ENCODE peak calls at places on chromosome 15, in five cellular contexts. One of them, this sample, is unnamed.

GRCh38 chr15:66496951-66497501 is 536 bp downstream of the SNAPC5 start:
- DNase-seq in HFF-Myc: no peak
- DNase-seq in glutamatergic neuron: no peak
- DNase-seq in B cell: no peak
- DNase-seq in GM20000: no peak
- DNase-seq in this sample: peak; percentile 9

GRCh38 chr15:80584561-80584964 is 110.5 kb upstream of the ABHD17C start:
- DNase-seq in HFF-Myc: no peak
- DNase-seq in glutamatergic neuron: no peak
- DNase-seq in B cell: no peak
- DNase-seq in GM20000: no peak
- DNase-seq in this sample: no peak

GRCh38 chr15:22265961-22266360 is 185.6 kb downstream of the OR4M2 start:
- DNase-seq in HFF-Myc: no peak
- DNase-seq in glutamatergic neuron: no peak
- DNase-seq in B cell: no peak
- DNase-seq in GM20000: no peak
- DNase-seq in this sample: no peak

GRCh38 chr15:63369296-63369695 is 12.3 kb downstream of the CA12 start:
- DNase-seq in HFF-Myc: no peak
- DNase-seq in glutamatergic neuron: no peak
- DNase-seq in B cell: no peak
- DNase-seq in GM20000: no peak
- DNase-seq in this sample: no peak

GRCh38 chr15:23538657-23539056 is 26.8 kb upstream of the MKRN3 start:
- DNase-seq in HFF-Myc: no peak
- DNase-seq in glutamatergic neuron: peak; percentile 40
- DNase-seq in B cell: no peak
- DNase-seq in GM20000: no peak
- DNase-seq in this sample: no peak

GRCh38 chr15:100721758-100722550 is 119.6 kb downstream of the ASB7 start:
- DNase-seq in HFF-Myc: peak; percentile 92
- DNase-seq in glutamatergic neuron: no peak
- DNase-seq in B cell: no peak
- DNase-seq in GM20000: no peak
- DNase-seq in this sample: no peak

GRCh38 chr15:44813231-44813630 is 76.9 kb downstream of the TRIM69 start:
- DNase-seq in HFF-Myc: no peak
- DNase-seq in glutamatergic neuron: no peak
- DNase-seq in B cell: no peak
- DNase-seq in GM20000: no peak
- DNase-seq in this sample: peak; percentile 21

GRCh38 chr15:90142216-90143175 is 40.2 kb upstream of the IDH2 start:
- DNase-seq in HFF-Myc: no peak
- DNase-seq in glutamatergic neuron: no peak
- DNase-seq in B cell: no peak
- DNase-seq in GM20000: no peak
- DNase-seq in this sample: peak; percentile 75

GRCh38 chr15:75830910-75831805 is 12.1 kb upstream of the UBE2Q2 start:
- DNase-seq in HFF-Myc: no peak
- DNase-seq in glutamatergic neuron: no peak
- DNase-seq in B cell: no peak
- DNase-seq in GM20000: no peak
- DNase-seq in this sample: no peak

GRCh38 chr15:101188517-101189340 is 63.1 kb downstream of the CHSY1 start:
- DNase-seq in HFF-Myc: no peak
- DNase-seq in glutamatergic neuron: no peak
- DNase-seq in B cell: no peak
- DNase-seq in GM20000: peak; percentile 69
- DNase-seq in this sample: no peak

GRCh38 chr15:64507293-64507802 is 47.0 kb downstream of the ZNF609 start:
- DNase-seq in HFF-Myc: no peak
- DNase-seq in glutamatergic neuron: peak; percentile 35
- DNase-seq in B cell: peak; percentile 38
- DNase-seq in GM20000: peak; percentile 52
- DNase-seq in this sample: peak; percentile 64

GRCh38 chr15:31151301-31152233 is 50.0 kb upstream of the TRPM1 start:
- DNase-seq in HFF-Myc: no peak
- DNase-seq in glutamatergic neuron: no peak
- DNase-seq in B cell: no peak
- DNase-seq in GM20000: no peak
- DNase-seq in this sample: no peak

GRCh38 chr15:36884404-36885335 is 215.7 kb downstream of the MEIS2 start:
- DNase-seq in HFF-Myc: no peak
- DNase-seq in glutamatergic neuron: no peak
- DNase-seq in B cell: no peak
- DNase-seq in GM20000: no peak
- DNase-seq in this sample: no peak

GRCh38 chr15:100433304-100433703 is 91.5 kb upstream of the ADAMTS17 start:
- DNase-seq in HFF-Myc: no peak
- DNase-seq in glutamatergic neuron: no peak
- DNase-seq in B cell: no peak
- DNase-seq in GM20000: no peak
- DNase-seq in this sample: no peak

GRCh38 chr15:65101418-65101890 is 13.5 kb downstream of the UBAP1L start:
- DNase-seq in HFF-Myc: peak; percentile 49
- DNase-seq in glutamatergic neuron: peak; percentile 90
- DNase-seq in B cell: no peak
- DNase-seq in GM20000: peak; percentile 85
- DNase-seq in this sample: peak; percentile 75

GRCh38 chr15:92451225-92451825 is 57.6 kb downstream of the ST8SIA2 start:
- DNase-seq in HFF-Myc: no peak
- DNase-seq in glutamatergic neuron: no peak
- DNase-seq in B cell: no peak
- DNase-seq in GM20000: no peak
- DNase-seq in this sample: peak; percentile 5

GRCh38 chr15:62465173-62465572 is 300.1 kb upstream of the C2CD4B start:
- DNase-seq in HFF-Myc: no peak
- DNase-seq in glutamatergic neuron: no peak
- DNase-seq in B cell: no peak
- DNase-seq in GM20000: no peak
- DNase-seq in this sample: no peak

GRCh38 chr15:36844453-36845094 is 255.8 kb downstream of the MEIS2 start:
- DNase-seq in HFF-Myc: no peak
- DNase-seq in glutamatergic neuron: no peak
- DNase-seq in B cell: no peak
- DNase-seq in GM20000: no peak
- DNase-seq in this sample: no peak

GRCh38 chr15:99967841-99968371 is 234.7 kb upstream of the LYSMD4 start:
- DNase-seq in HFF-Myc: no peak
- DNase-seq in glutamatergic neuron: no peak
- DNase-seq in B cell: no peak
- DNase-seq in GM20000: no peak
- DNase-seq in this sample: no peak

GRCh38 chr15:57881972-57882371 is 175.5 kb downstream of the POLR2M start:
- DNase-seq in HFF-Myc: no peak
- DNase-seq in glutamatergic neuron: no peak
- DNase-seq in B cell: no peak
- DNase-seq in GM20000: no peak
- DNase-seq in this sample: no peak

GRCh38 chr15:84113919-84114318 is 121.7 kb upstream of the GOLGA6L4 start:
- DNase-seq in HFF-Myc: no peak
- DNase-seq in glutamatergic neuron: no peak
- DNase-seq in B cell: no peak
- DNase-seq in GM20000: no peak
- DNase-seq in this sample: no peak

GRCh38 chr15:84112025-84112424 is 123.5 kb upstream of the GOLGA6L4 start:
- DNase-seq in HFF-Myc: no peak
- DNase-seq in glutamatergic neuron: no peak
- DNase-seq in B cell: no peak
- DNase-seq in GM20000: no peak
- DNase-seq in this sample: no peak

GRCh38 chr15:84104853-84105252 is 130.7 kb upstream of the GOLGA6L4 start:
- DNase-seq in HFF-Myc: no peak
- DNase-seq in glutamatergic neuron: no peak
- DNase-seq in B cell: no peak
- DNase-seq in GM20000: no peak
- DNase-seq in this sample: no peak

GRCh38 chr15:84103345-84103744 is 132.2 kb upstream of the GOLGA6L4 start:
- DNase-seq in HFF-Myc: no peak
- DNase-seq in glutamatergic neuron: no peak
- DNase-seq in B cell: no peak
- DNase-seq in GM20000: no peak
- DNase-seq in this sample: no peak

DNA sequence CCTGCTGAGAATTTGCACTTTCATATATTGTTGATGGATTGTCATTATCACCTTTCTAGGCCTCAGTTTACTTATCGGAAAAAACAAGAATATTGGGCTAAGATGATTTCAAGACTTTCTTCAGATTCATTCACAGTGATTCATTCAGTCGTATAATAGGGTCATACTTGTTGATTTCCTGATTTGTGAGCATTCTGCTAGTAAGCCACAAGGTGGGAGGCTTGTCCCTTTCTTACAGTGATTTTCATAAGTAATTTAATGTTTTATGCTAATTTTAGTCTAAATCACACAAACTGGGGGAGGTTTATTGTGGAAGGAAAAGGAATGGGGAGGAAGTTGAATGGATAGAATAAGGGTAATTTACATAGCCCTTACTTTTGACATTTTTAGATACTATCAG is 126.8 kb upstream of the GOLGA6L4 start:
- DNase-seq in HFF-Myc: no peak
- DNase-seq in glutamatergic neuron: no peak
- DNase-seq in B cell: no peak
- DNase-seq in GM20000: no peak
- DNase-seq in this sample: no peak
- TF ChIP-seq CTCF in HFF-Myc: no peak
- TF ChIP-seq CTCF in glutamatergic neuron: no peak
- TF ChIP-seq CTCF in B cell: no peak
- TF ChIP-seq CTCF in GM20000: no peak
- TF ChIP-seq CTCF in this sample: no peak

DNA sequence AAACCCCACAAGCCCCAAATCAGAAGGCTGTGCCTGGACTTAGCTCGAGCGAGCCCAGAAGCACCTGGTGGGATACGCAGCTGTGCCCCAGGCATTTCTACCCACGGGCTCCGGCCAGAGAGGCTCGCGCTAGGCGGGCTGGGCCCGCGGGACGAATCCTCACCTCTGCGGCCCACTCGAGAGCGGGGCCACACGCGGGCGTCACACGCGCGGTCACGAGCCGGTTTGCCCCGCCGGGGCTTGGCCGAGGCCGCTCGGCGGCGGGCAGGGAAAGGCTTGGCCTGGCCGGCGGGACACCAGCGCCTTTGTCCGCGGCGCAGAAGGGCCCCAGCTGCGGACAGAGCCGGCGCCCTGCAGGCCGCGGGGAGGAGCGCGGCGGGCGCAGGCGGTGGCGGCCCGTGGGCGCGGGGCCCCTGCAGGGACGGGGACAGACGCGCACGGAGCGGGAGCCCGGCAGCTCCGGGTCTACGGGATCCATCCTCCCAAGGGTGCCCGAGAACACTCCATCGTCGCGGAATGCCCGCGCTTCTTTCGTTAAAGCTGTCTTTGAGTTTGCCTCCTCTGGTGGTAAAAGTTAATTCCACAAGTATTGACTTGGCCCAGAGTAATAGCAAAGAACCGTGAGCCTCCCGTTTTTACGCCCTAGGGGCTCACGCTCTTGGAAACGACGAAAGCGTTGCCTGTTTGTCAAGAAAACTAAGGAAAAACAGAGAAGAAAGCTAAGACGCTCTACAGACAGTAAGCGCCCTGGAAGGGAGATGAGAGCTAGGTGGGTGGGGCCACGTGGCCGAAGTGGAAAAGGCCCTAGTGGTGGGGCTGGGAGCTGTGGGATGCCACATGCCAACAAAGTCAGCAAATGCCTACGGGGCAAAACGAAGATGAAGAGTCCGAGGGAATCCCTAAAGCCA is 26.4 kb downstream of the TYRO3 start:
- DNase-seq in HFF-Myc: no peak
- DNase-seq in glutamatergic neuron: peak; percentile 56
- DNase-seq in B cell: peak; percentile 47
- DNase-seq in GM20000: no peak
- DNase-seq in this sample: peak; percentile 45
- TF ChIP-seq CTCF in HFF-Myc: peak; percentile 24
- TF ChIP-seq CTCF in glutamatergic neuron: peak; percentile 24
- TF ChIP-seq CTCF in B cell: peak; percentile 34
- TF ChIP-seq CTCF in GM20000: no peak
- TF ChIP-seq CTCF in this sample: peak; percentile 29

GRCh38 chr15:40872791-40873526 is 1.1 kb downstream of the RHOV start:
- DNase-seq in HFF-Myc: no peak
- DNase-seq in glutamatergic neuron: no peak
- DNase-seq in B cell: no peak
- DNase-seq in GM20000: no peak
- DNase-seq in this sample: no peak

GRCh38 chr15:40875996-40876740 is 2.1 kb upstream of the RHOV start:
- DNase-seq in HFF-Myc: no peak
- DNase-seq in glutamatergic neuron: no peak
- DNase-seq in B cell: no peak
- DNase-seq in GM20000: no peak
- DNase-seq in this sample: no peak

GRCh38 chr15:40870716-40871115 is 3.3 kb downstream of the RHOV start:
- DNase-seq in HFF-Myc: no peak
- DNase-seq in glutamatergic neuron: no peak
- DNase-seq in B cell: no peak
- DNase-seq in GM20000: no peak
- DNase-seq in this sample: no peak

GRCh38 chr15:40871749-40872617 is 2.1 kb downstream of the RHOV start:
- DNase-seq in HFF-Myc: no peak
- DNase-seq in glutamatergic neuron: no peak
- DNase-seq in B cell: no peak
- DNase-seq in GM20000: peak; percentile 84
- DNase-seq in this sample: peak; percentile 56

DNA sequence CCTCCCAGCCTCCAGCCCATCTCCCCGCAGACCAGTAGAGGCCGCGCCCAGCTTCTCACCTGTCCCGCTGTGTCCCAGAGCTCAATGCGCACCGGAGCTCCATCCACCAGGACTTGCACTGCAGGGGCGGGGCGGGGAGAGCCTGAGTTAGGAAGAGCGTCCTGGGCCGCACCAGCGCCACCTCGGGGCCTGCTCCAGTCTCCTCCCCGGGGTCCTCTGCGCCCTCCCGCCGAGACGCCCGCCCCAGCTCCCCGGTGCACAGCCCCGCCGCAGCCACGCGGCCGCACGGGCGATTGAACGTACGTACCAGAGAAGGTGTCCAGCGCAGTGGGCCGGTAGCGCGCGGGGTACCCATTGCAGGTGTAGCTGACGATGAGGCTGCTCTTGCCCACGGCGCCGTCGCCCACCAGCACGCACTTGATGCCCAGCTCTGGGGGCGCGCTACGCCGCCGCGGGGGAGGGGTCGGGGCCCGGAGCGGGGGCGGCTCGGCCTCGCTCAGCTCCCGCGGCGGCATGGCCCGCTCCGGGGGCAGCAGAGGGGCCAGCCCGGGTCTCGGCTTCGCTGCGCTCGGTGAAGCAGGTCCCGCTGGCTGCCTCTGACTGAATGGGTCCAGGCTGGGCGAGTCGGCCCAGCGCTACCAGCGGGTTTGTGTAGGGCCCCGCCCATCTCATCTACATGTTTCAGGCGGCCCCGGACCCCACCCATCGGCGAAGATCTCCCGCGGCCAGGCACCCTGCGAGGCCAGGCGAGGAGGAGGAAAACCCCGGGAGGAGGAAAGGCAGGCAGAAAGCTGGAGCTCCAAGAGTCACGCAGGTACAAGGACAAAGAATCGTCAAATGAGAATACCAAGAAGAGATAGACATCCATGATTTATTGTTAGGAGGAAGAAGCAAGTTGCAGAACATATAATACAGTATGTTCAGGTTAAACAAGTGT is at the start of gene RHOV:
- DNase-seq in HFF-Myc: no peak
- DNase-seq in glutamatergic neuron: peak; percentile 70
- DNase-seq in B cell: peak; percentile 82
- DNase-seq in GM20000: peak; percentile 84
- DNase-seq in this sample: peak; percentile 63
- TF ChIP-seq CTCF in HFF-Myc: peak; percentile 30
- TF ChIP-seq CTCF in glutamatergic neuron: no peak
- TF ChIP-seq CTCF in B cell: peak; percentile 34
- TF ChIP-seq CTCF in GM20000: peak; percentile 40
- TF ChIP-seq CTCF in this sample: peak; percentile 35

GRCh38 chr15:77419836-77420609 is at the start of gene PEAK1:
- DNase-seq in HFF-Myc: peak; percentile 94
- DNase-seq in glutamatergic neuron: peak; percentile 100
- DNase-seq in B cell: peak; percentile 96
- DNase-seq in GM20000: peak; percentile 96
- DNase-seq in this sample: peak; percentile 100
- TF ChIP-seq CTCF in HFF-Myc: no peak
- TF ChIP-seq CTCF in glutamatergic neuron: no peak
- TF ChIP-seq CTCF in B cell: no peak
- TF ChIP-seq CTCF in GM20000: no peak
- TF ChIP-seq CTCF in this sample: no peak

This sample was measured in activated CD8-positive, alpha-beta T cell treated with anti-CD3 and anti-CD28 coated beads for 36 hours.